ENCODE peak calls at places on chromosomes 7 and 10, in seven cellular contexts. R, X, K, F, Y, A and Q are unnamed samples.
A peak's percentile ranks its signal among the peaks of the same experiment; 100 is the strongest.

GRCh38 chr7:74606101-74606908 is 51.2 kb upstream of the GTF2I start:
- DNase-seq in Y (peak; percentile 88), R (no peak), F (no peak), A (no peak), X (peak; percentile 56), K (peak; percentile 62), Q (no peak)

GRCh38 chr7:47400741-47401206 is 181.1 kb downstream of the TNS3 start:
- DNase-seq in X (no peak), A (no peak), R (no peak), K (no peak), Y (peak; percentile 48), F (no peak), Q (no peak)

GRCh38 chr7:23396222-23396621 is 74.1 kb downstream of the IGF2BP3 start:
- DNase-seq in X (no peak), Y (no peak), K (no peak), A (peak; percentile 69), F (peak; percentile 85), R (no peak), Q (peak; percentile 90)

GRCh38 chr10:6351540-6351939 is 148.8 kb downstream of the PFKFB3 start:
- DNase-seq in A (peak; percentile 2), X (no peak), F (no peak), Y (no peak), K (no peak), R (no peak), Q (no peak)

GRCh38 chr7:30074422-30075030 is 46.3 kb downstream of the PLEKHA8 start:
- DNase-seq in Y (no peak), K (no peak), R (no peak), A (peak; percentile 67), X (no peak), F (peak; percentile 55), Q (peak; percentile 73)

GRCh38 chr10:79130846-79131245 is 62.1 kb downstream of the ZMIZ1 start:
- DNase-seq in R (no peak), F (peak; percentile 40), K (no peak), A (no peak), Y (no peak), X (no peak), Q (no peak)

GRCh38 chr10:13184726-13185514 is 23.6 kb downstream of the MCM10 start:
- DNase-seq in X (no peak), F (no peak), A (no peak), R (no peak), Y (no peak), K (no peak), Q (no peak)

GRCh38 chr7:53094191-53094590 is 58.8 kb downstream of the POM121L12 start:
- DNase-seq in X (no peak), F (no peak), A (no peak), K (no peak), R (no peak), Y (no peak), Q (no peak)

GRCh38 chr7:13577566-13578145 is 411.8 kb downstream of the ETV1 start:
- DNase-seq in A (no peak), K (no peak), Y (no peak), F (no peak), X (no peak), R (no peak), Q (no peak)

GRCh38 chr10:117675516-117675915 is 133.0 kb downstream of the EMX2 start:
- DNase-seq in Y (no peak), X (no peak), A (no peak), K (no peak), F (no peak), R (no peak), Q (no peak)

GRCh38 chr10:97498841-97499560 is at the start of gene UBTD1:
- DNase-seq in R (no peak), X (peak; percentile 63), Y (peak; percentile 84), A (peak; percentile 31), K (peak; percentile 45), F (peak; percentile 49), Q (peak; percentile 33)

GRCh38 chr7:132255898-132256297 is 320.4 kb downstream of the PLXNA4 start:
- DNase-seq in K (no peak), A (no peak), X (no peak), R (no peak), F (no peak), Y (peak; percentile 67), Q (no peak)

GRCh38 chr7:111085356-111085755 is 5.6 kb upstream of the LRRN3 start:
- DNase-seq in A (no peak), F (no peak), X (no peak), Y (no peak), R (no peak), K (no peak), Q (no peak)

DNA sequence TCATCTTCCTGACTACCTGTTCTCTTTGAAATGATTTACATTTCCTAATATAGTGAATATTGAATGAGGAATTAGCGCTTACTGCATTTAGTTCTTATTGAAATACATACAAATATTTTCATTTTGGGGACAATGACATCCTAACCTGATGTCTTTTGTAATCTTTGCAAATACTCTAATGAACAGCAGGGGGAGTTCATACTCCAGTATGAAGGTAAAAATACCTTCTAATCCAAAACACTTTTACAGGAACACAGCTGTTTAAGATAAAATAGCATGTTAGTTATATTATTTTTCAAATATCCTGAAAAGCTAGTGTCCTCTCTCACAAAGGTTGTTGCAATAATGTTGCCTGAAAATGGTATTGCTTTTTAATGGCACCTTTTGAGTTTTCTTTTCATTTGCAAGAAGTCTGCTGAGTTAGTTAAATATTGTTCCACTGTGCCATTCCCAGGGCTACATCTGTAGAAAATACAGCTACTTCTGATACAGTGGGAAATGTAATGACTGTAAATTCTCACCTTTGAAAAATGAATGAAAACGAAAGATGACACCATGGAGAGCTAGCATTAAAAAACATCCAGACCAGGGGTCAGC is 400.0 kb downstream of the PHF14 start:
- DNase-seq in A (peak; percentile 18), R (no peak), F (no peak), X (no peak), K (no peak), Y (no peak), Q (peak; percentile 22)
- TF ChIP-seq CTCF in A (peak; percentile 52), R (peak; percentile 17), F (peak; percentile 55), X (peak; percentile 14), K (peak; percentile 58), Y (peak; percentile 41), Q (peak; percentile 50)

GRCh38 chr7:98745722-98746318 is 124.0 kb downstream of the TMEM130 start:
- DNase-seq in X (peak; percentile 44), Y (peak; percentile 90), A (peak; percentile 24), R (peak; percentile 9), K (peak; percentile 33), F (peak; percentile 37), Q (peak; percentile 57)
- TF ChIP-seq CTCF in X (peak; percentile 47), Y (peak; percentile 77), A (peak; percentile 60), R (no peak), K (peak; percentile 91), F (peak; percentile 76), Q (peak; percentile 82)

DNA sequence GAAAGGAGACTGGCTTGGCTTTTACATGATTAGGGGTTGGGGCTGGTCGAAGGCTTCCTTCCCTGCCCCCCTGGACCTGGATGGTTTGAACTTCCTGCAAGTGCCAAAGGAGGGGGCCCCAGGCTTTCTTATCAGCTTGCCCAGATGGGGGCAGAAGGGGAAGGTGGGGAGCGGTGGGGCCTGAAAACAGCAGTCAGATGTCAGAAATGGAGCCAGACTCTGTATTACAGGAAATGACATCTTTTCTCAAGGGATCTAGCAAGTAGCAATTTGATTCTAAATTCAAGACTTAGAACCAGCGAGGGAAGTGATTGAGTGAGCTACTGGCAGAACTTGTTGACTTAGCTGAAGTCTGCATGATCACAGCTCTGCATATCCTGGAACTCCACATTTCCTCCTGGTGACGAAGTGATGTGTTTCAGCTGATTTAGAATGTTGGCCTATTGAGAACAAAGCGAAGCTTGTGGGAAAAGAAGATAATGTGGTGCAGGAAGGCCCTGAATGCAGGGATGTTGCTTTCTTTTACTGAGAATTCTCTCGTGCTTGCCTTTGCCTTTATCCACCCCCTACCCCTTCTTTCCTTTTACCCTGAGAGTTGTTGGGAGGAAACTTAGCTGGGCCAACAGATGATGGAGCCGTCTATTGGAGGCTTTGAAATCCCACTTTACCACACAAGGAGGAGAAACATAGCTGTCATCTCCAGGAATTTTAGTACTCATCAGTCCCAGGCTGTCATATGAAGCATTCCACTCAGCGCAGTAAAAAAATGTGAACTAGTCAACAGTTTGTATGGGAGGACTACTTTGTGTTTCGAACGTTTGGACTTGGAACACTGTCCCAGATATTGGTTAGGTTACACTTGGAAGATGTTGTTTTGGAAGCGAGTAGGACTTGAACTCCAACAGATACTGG is 43.2 kb downstream of the CCNY start:
- DNase-seq in X (no peak), F (peak; percentile 56), R (peak; percentile 32), K (peak; percentile 69), Y (no peak), A (peak; percentile 86), Q (peak; percentile 93)
- TF ChIP-seq CTCF in X (no peak), F (no peak), R (peak; percentile 12), K (peak; percentile 59), Y (no peak), A (no peak), Q (no peak)

GRCh38 chr7:50307368-50308012 is 3.0 kb downstream of the IKZF1 start:
- DNase-seq in F (no peak), Y (no peak), K (no peak), X (no peak), A (no peak), R (no peak), Q (no peak)
- TF ChIP-seq CTCF in F (no peak), Y (no peak), K (peak; percentile 23), X (no peak), A (no peak), R (no peak), Q (no peak)

GRCh38 chr7:70193514-70193913 is 595.2 kb downstream of the AUTS2 start:
- DNase-seq in X (no peak), Y (no peak), K (no peak), F (peak; percentile 31), R (no peak), A (peak; percentile 60), Q (no peak)
- TF ChIP-seq CTCF in X (peak; percentile 18), Y (peak; percentile 36), K (peak; percentile 22), F (peak; percentile 42), R (no peak), A (peak; percentile 36), Q (no peak)

GRCh38 chr10:93813507-93814465 is 56.0 kb downstream of the LGI1 start:
- DNase-seq in Y (peak; percentile 76), K (peak; percentile 6), A (peak; percentile 46), R (peak; percentile 34), F (peak; percentile 34), X (peak; percentile 53), Q (peak; percentile 55)
- TF ChIP-seq CTCF in Y (peak; percentile 62), K (peak; percentile 78), A (peak; percentile 67), R (peak; percentile 43), F (peak; percentile 64), X (peak; percentile 55), Q (peak; percentile 65)

GRCh38 chr7:117399820-117400422 is 27.4 kb downstream of the ASZ1 start:
- DNase-seq in A (no peak), Y (no peak), K (no peak), R (no peak), F (no peak), X (no peak), Q (peak; percentile 19)
- TF ChIP-seq CTCF in A (peak; percentile 48), Y (peak; percentile 42), K (peak; percentile 39), R (no peak), F (peak; percentile 54), X (peak; percentile 14), Q (peak; percentile 30)